ENCODE peak calls at places on chromosomes 11 and 22, in six cellular contexts. One of them, this sample, is unnamed.

GRCh38 chr22:19681863-19682245 is 32.4 kb upstream of the SEPTIN5 start:
- DNase-seq in GM12878: no peak
- DNase-seq in K562: no peak
- DNase-seq in WTC11: no peak
- DNase-seq in H1: no peak
- DNase-seq in HepG2: no peak
- DNase-seq in this sample: no peak

GRCh38 chr22:39214006-39214382 is 30.8 kb downstream of the PDGFB start:
- DNase-seq in HepG2: no peak
- DNase-seq in WTC11: no peak
- DNase-seq in GM12878: no peak
- DNase-seq in H1: no peak
- DNase-seq in K562: no peak
- DNase-seq in this sample: no peak

GRCh38 chr11:18132341-18132740 is at the start of gene MRGPRX3:
- DNase-seq in WTC11: no peak
- DNase-seq in K562: no peak
- DNase-seq in GM12878: no peak
- DNase-seq in HepG2: no peak
- DNase-seq in H1: no peak
- DNase-seq in this sample: no peak

GRCh38 chr11:77779935-77780334 is 40.6 kb downstream of the RSF1 start:
- DNase-seq in WTC11: no peak
- DNase-seq in GM12878: no peak
- DNase-seq in K562: no peak
- DNase-seq in H1: no peak
- DNase-seq in HepG2: peak; percentile 29
- DNase-seq in this sample: peak; percentile 75

GRCh38 chr11:100612766-100613165 is 74.3 kb upstream of the ARHGAP42 start:
- DNase-seq in K562: no peak
- DNase-seq in GM12878: peak; percentile 2
- DNase-seq in H1: no peak
- DNase-seq in HepG2: no peak
- DNase-seq in WTC11: no peak
- DNase-seq in this sample: no peak

GRCh38 chr11:3662856-3663255 is 8.3 kb downstream of the CHRNA10 start:
- DNase-seq in HepG2: no peak
- DNase-seq in WTC11: no peak
- DNase-seq in H1: no peak
- DNase-seq in GM12878: no peak
- DNase-seq in K562: no peak
- DNase-seq in this sample: no peak

GRCh38 chr11:14300661-14301304 is 58.2 kb downstream of the RRAS2 start:
- DNase-seq in GM12878: no peak
- DNase-seq in WTC11: peak; percentile 69
- DNase-seq in H1: no peak
- DNase-seq in HepG2: peak; percentile 59
- DNase-seq in K562: peak; percentile 36
- DNase-seq in this sample: peak; percentile 88

GRCh38 chr11:80841716-80842115 is 1400.9 kb upstream of the TENM4 start:
- DNase-seq in K562: no peak
- DNase-seq in WTC11: no peak
- DNase-seq in HepG2: no peak
- DNase-seq in H1: no peak
- DNase-seq in GM12878: no peak
- DNase-seq in this sample: no peak

GRCh38 chr11:14357843-14358728 is 897 bp downstream of the RRAS2 start:
- DNase-seq in HepG2: peak; percentile 66
- DNase-seq in GM12878: no peak
- DNase-seq in WTC11: peak; percentile 80
- DNase-seq in H1: peak; percentile 78
- DNase-seq in K562: peak; percentile 74
- DNase-seq in this sample: peak; percentile 91

GRCh38 chr11:79242616-79243015 is 198.2 kb downstream of the TENM4 start:
- DNase-seq in GM12878: no peak
- DNase-seq in K562: no peak
- DNase-seq in HepG2: no peak
- DNase-seq in H1: no peak
- DNase-seq in WTC11: no peak
- DNase-seq in this sample: no peak

GRCh38 chr11:111303476-111303875 is 5.1 kb downstream of the POU2AF3 start:
- DNase-seq in GM12878: no peak
- DNase-seq in WTC11: no peak
- DNase-seq in H1: no peak
- DNase-seq in HepG2: peak; percentile 41
- DNase-seq in K562: no peak
- DNase-seq in this sample: no peak

GRCh38 chr11:112822478-112823274 is 138.5 kb upstream of the NCAM1 start:
- DNase-seq in H1: peak; percentile 66
- DNase-seq in GM12878: no peak
- DNase-seq in K562: no peak
- DNase-seq in WTC11: peak; percentile 77
- DNase-seq in HepG2: no peak
- DNase-seq in this sample: peak; percentile 68

GRCh38 chr11:79100093-79100704 is 340.6 kb downstream of the TENM4 start:
- DNase-seq in HepG2: peak; percentile 45
- DNase-seq in WTC11: peak; percentile 56
- DNase-seq in GM12878: no peak
- DNase-seq in K562: peak; percentile 85
- DNase-seq in H1: peak; percentile 57
- DNase-seq in this sample: peak; percentile 78

GRCh38 chr22:46087816-46088277 is 62.5 kb upstream of the PPARA start:
- DNase-seq in HepG2: no peak
- DNase-seq in WTC11: peak; percentile 44
- DNase-seq in K562: peak; percentile 73
- DNase-seq in H1: no peak
- DNase-seq in GM12878: no peak
- DNase-seq in this sample: no peak

GRCh38 chr11:84930863-84931262 is 696.3 kb downstream of the DLG2 start:
- DNase-seq in GM12878: no peak
- DNase-seq in HepG2: no peak
- DNase-seq in WTC11: no peak
- DNase-seq in H1: no peak
- DNase-seq in K562: no peak
- DNase-seq in this sample: no peak

GRCh38 chr11:124442847-124443246 is 2.6 kb downstream of the OR8B8 start:
- DNase-seq in K562: no peak
- DNase-seq in GM12878: no peak
- DNase-seq in HepG2: no peak
- DNase-seq in H1: no peak
- DNase-seq in WTC11: no peak
- DNase-seq in this sample: no peak

GRCh38 chr22:19879248-19879575 is 24.5 kb upstream of the GNB1L start:
- DNase-seq in WTC11: peak; percentile 10
- DNase-seq in H1: peak; percentile 41
- DNase-seq in K562: no peak
- DNase-seq in GM12878: no peak
- DNase-seq in HepG2: no peak
- DNase-seq in this sample: no peak

GRCh38 chr11:65403607-65404121 is 17.2 kb downstream of the FRMD8 start:
- DNase-seq in H1: no peak
- DNase-seq in WTC11: no peak
- DNase-seq in GM12878: no peak
- DNase-seq in HepG2: no peak
- DNase-seq in K562: no peak
- DNase-seq in this sample: no peak

GRCh38 chr22:38570841-38571364 is 920 bp upstream of the DMC1 start:
- DNase-seq in H1: no peak
- DNase-seq in GM12878: no peak
- DNase-seq in WTC11: peak; percentile 48
- DNase-seq in K562: no peak
- DNase-seq in HepG2: no peak
- DNase-seq in this sample: peak; percentile 66

GRCh38 chr22:36277482-36278291 is 24.8 kb downstream of the APOL1 start:
- DNase-seq in WTC11: peak; percentile 74
- DNase-seq in K562: peak; percentile 66
- DNase-seq in H1: peak; percentile 77
- DNase-seq in HepG2: peak; percentile 61
- DNase-seq in GM12878: no peak
- DNase-seq in this sample: peak; percentile 87

GRCh38 chr22:19974233-19974861 is 32.7 kb upstream of the TXNRD2 start:
- DNase-seq in WTC11: peak; percentile 93
- DNase-seq in HepG2: peak; percentile 75
- DNase-seq in GM12878: no peak
- DNase-seq in K562: peak; percentile 98
- DNase-seq in H1: peak; percentile 90
- DNase-seq in this sample: peak; percentile 97

GRCh38 chr22:20591660-20592310 is 84.4 kb downstream of the MED15 start:
- DNase-seq in H1: peak; percentile 79
- DNase-seq in K562: peak; percentile 95
- DNase-seq in HepG2: peak; percentile 45
- DNase-seq in WTC11: peak; percentile 74
- DNase-seq in GM12878: no peak
- DNase-seq in this sample: peak; percentile 84

GRCh38 chr11:2289350-2289749 is 12.4 kb downstream of the C11orf21 start:
- DNase-seq in HepG2: no peak
- DNase-seq in WTC11: no peak
- DNase-seq in GM12878: no peak
- DNase-seq in H1: no peak
- DNase-seq in K562: no peak
- DNase-seq in this sample: no peak

GRCh38 chr22:44116331-44116730 is 64.4 kb upstream of the PARVG start:
- DNase-seq in HepG2: no peak
- DNase-seq in H1: no peak
- DNase-seq in WTC11: no peak
- DNase-seq in K562: no peak
- DNase-seq in GM12878: no peak
- DNase-seq in this sample: no peak

DNA sequence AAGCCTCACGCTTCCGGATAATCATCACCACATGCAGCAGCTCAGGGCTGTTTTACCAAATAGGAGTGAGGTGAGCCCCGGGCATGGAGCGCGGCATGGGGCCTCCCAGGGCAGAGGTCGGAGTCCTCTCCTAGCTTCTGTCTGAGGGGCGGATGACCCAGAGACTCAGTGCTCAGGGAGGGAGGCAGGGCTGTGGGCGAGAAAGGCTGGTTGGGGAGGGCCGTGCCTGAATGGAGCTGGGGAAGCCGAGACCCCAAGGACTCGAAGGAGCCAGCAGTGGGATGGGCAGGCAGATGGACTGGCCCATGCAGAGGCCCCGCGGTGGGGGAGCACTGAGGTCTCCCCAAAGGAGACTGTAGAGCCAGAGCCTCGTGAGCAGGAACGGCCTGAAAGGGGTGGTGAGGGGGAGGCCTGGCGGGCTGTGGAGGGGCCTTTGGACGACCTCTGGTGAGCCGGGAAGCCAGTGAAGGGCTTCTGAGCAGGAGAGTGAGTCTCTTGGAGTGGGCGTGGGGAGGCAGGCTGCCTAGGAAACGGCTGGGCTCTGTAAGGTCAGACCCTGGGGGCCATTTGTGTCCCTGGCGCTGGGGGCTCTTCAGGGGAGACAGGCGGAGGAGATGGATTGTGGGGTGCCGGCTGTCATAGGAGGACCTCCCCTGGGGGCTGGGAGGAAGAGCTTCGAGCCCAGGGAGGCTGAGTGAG is 24.6 kb upstream of the PANX2 start:
- DNase-seq in H1: no peak
- DNase-seq in HepG2: no peak
- DNase-seq in GM12878: no peak
- DNase-seq in WTC11: no peak
- DNase-seq in K562: no peak
- DNase-seq in this sample: no peak
- TF ChIP-seq CREB1 in H1: no peak
- TF ChIP-seq CREB1 in HepG2: no peak
- TF ChIP-seq CREB1 in GM12878: no peak
- TF ChIP-seq CREB1 in WTC11: no peak
- TF ChIP-seq CREB1 in K562: no peak
- TF ChIP-seq CREB1 in this sample: no peak

GRCh38 chr22:27876684-27877083 is 42.4 kb downstream of the PITPNB start:
- DNase-seq in GM12878: no peak
- DNase-seq in K562: no peak
- DNase-seq in WTC11: no peak
- DNase-seq in HepG2: no peak
- DNase-seq in H1: no peak
- DNase-seq in this sample: no peak
- TF ChIP-seq CREB1 in GM12878: no peak
- TF ChIP-seq CREB1 in K562: no peak
- TF ChIP-seq CREB1 in WTC11: no peak
- TF ChIP-seq CREB1 in HepG2: no peak
- TF ChIP-seq CREB1 in H1: no peak
- TF ChIP-seq CREB1 in this sample: no peak

DNA sequence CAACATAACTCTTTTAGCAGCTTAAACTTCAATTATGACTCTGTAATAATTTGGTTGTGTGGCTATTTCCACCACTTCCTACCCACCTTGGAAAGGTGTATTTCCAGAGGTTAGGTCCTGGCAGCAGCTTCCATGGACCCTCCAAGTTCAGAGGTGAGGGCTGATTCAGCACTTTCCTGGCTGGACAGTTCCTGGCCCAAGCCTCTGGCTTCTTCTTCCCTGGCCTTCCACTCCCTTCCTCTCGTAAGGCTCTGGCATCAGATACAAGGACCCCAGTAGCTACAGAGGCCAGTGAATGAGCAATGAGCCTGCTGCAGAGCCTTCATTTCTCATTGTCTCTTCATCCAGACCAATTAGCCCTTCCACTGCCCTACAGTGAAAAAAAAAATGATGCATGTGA is 98.1 kb upstream of the KIRREL3 start:
- DNase-seq in WTC11: peak; percentile 40
- DNase-seq in K562: no peak
- DNase-seq in HepG2: no peak
- DNase-seq in H1: no peak
- DNase-seq in GM12878: no peak
- DNase-seq in this sample: peak; percentile 59
- TF ChIP-seq CREB1 in WTC11: no peak
- TF ChIP-seq CREB1 in K562: no peak
- TF ChIP-seq CREB1 in HepG2: no peak
- TF ChIP-seq CREB1 in H1: no peak
- TF ChIP-seq CREB1 in GM12878: no peak
- TF ChIP-seq CREB1 in this sample: no peak

DNA sequence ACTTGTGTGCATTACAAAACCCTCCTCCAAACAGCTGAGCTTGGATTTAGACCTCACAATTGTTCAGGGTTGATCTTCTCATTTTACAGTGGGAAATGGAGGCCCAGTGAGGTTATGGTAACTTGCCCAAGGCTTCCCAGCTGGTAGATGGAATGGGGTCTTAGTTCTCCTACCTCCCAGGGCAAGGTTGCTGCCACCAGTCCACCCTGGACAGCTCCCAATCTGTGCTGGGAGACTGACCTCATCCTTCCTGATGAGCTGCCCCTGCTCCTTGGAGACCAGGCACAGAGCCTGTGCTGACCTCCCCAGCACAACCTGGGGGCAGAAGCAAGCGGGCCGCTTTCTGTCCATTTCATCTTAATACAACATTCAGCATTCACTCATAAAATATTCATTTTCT is 190.7 kb downstream of the ST3GAL4 start:
- DNase-seq in HepG2: no peak
- DNase-seq in WTC11: no peak
- DNase-seq in GM12878: no peak
- DNase-seq in H1: no peak
- DNase-seq in K562: no peak
- DNase-seq in this sample: no peak
- TF ChIP-seq CREB1 in HepG2: no peak
- TF ChIP-seq CREB1 in WTC11: no peak
- TF ChIP-seq CREB1 in GM12878: no peak
- TF ChIP-seq CREB1 in H1: no peak
- TF ChIP-seq CREB1 in K562: no peak
- TF ChIP-seq CREB1 in this sample: no peak

GRCh38 chr22:28903080-28903479 is 19.7 kb downstream of the ZNRF3 start:
- DNase-seq in GM12878: no peak
- DNase-seq in H1: no peak
- DNase-seq in K562: no peak
- DNase-seq in WTC11: no peak
- DNase-seq in HepG2: no peak
- DNase-seq in this sample: no peak
- TF ChIP-seq CREB1 in GM12878: no peak
- TF ChIP-seq CREB1 in H1: no peak
- TF ChIP-seq CREB1 in K562: no peak
- TF ChIP-seq CREB1 in WTC11: no peak
- TF ChIP-seq CREB1 in HepG2: no peak
- TF ChIP-seq CREB1 in this sample: no peak

GRCh38 chr11:88421530-88421929 is 84.0 kb upstream of the CTSC start:
- DNase-seq in GM12878: peak; percentile 31
- DNase-seq in HepG2: no peak
- DNase-seq in WTC11: no peak
- DNase-seq in H1: no peak
- DNase-seq in K562: peak; percentile 19
- DNase-seq in this sample: peak; percentile 32
- TF ChIP-seq CREB1 in GM12878: no peak
- TF ChIP-seq CREB1 in HepG2: no peak
- TF ChIP-seq CREB1 in WTC11: no peak
- TF ChIP-seq CREB1 in H1: no peak
- TF ChIP-seq CREB1 in K562: no peak
- TF ChIP-seq CREB1 in this sample: no peak

This sample was measured in GM23338.